ENCODE peak calls at places on chromosomes 5 and 9, in six cellular contexts. H is heart right ventricle; Z is aorta; A is CD8-positive, alpha-beta memory T cell; I is Panc1; O is endothelial cell of umbilical vein. Y is an unnamed sample.

GRCh38 chr5:108715408-108715807 is 32.3 kb upstream of the FER start:
- DNase-seq in H (no peak), Z (no peak), A (no peak), I (no peak), O (no peak), Y (no peak)

GRCh38 chr9:3879731-3880493 is 354.1 kb upstream of the RFX3 start:
- DNase-seq in H (no peak), Z (no peak), A (no peak), I (no peak), O (no peak), Y (no peak)

GRCh38 chr9:111474385-111474784 is 9.8 kb downstream of the ECPAS start:
- DNase-seq in H (no peak), Z (no peak), A (no peak), I (no peak), O (no peak), Y (no peak)

GRCh38 chr9:83432104-83432627 is 106.0 kb downstream of the FRMD3 start:
- DNase-seq in H (peak; percentile 69), Z (peak; percentile 88), A (no peak), I (no peak), O (peak; percentile 60), Y (no peak)

GRCh38 chr5:151098185-151098813 is 17.5 kb upstream of the TNIP1 start:
- DNase-seq in H (no peak), Z (no peak), A (peak; percentile 24), I (no peak), O (no peak), Y (no peak)

GRCh38 chr5:153952057-153952456 is 86.7 kb downstream of the FAM114A2 start:
- DNase-seq in H (no peak), Z (no peak), A (no peak), I (no peak), O (no peak), Y (no peak)

GRCh38 chr9:36665921-36666429 is 93.3 kb downstream of the MELK start:
- DNase-seq in H (no peak), Z (no peak), A (no peak), I (no peak), O (peak; percentile 92), Y (no peak)

GRCh38 chr9:77926314-77926959 is 105.2 kb downstream of the GNAQ start:
- DNase-seq in H (no peak), Z (no peak), A (no peak), I (no peak), O (peak; percentile 73), Y (no peak)

GRCh38 chr5:62306494-62307363 is 723 bp downstream of the KIF2A start:
- DNase-seq in H (peak; percentile 32), Z (peak; percentile 65), A (peak; percentile 60), I (no peak), O (peak; percentile 41), Y (peak; percentile 39)

GRCh38 chr9:5851445-5851844 is 18.5 kb upstream of the ERMP1 start:
- DNase-seq in H (no peak), Z (no peak), A (no peak), I (no peak), O (peak; percentile 32), Y (no peak)

GRCh38 chr9:136189394-136190236 is 15.3 kb downstream of the LHX3 start:
- DNase-seq in H (no peak), Z (no peak), A (no peak), I (no peak), O (no peak), Y (no peak)

DNA sequence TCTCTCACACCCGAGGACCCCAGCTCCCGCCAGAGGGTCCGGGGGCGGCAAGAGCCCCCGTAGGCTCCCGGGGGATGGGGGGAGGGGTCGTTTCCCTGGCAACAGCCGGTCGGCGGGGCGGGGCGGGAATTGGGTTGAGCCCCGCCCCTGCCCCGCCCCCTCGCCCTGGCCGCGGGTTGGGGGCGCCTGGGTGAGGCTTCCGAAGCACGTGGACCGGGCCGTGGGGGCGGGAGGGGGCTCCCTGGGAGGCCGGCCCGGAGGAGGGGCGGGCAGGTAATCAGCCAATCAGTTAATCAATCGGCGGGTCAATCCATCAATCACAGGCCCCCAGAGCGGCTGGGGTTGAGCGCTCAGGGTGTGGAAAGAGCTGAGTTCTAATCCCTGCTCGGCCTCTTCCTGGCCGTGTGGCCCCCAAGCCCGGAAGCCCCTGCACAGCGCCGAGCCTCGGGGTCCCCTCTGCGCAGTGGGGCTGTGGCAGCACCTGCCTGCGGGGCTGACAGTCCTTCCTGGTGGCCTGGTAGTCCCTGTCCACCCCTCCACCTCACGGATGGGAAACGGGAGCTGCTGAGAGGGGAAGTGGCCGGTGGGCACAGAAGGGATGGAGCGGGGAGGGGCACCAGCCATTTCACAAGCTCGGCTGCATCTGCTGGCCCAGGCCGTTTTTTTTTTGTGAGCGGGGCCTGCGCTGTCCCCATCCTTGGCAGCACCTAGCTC is 174.3 kb upstream of the IER5L start:
- DNase-seq in H (no peak), Z (peak; percentile 70), A (no peak), I (no peak), O (no peak), Y (no peak)
- H3K27ac ChIP-seq in H (peak overlapping the region; percentile 11), Z (no peak overlapping the region), A (no peak overlapping the region), I (peak overlapping the region; percentile 88), O (no peak overlapping the region), Y (no peak overlapping the region)

GRCh38 chr5:36156619-36157018 is 4.7 kb downstream of the SKP2 start:
- DNase-seq in H (no peak), Z (no peak), A (no peak), I (no peak), O (no peak), Y (no peak)
- H3K4me3 ChIP-seq in H (no peak overlapping the region), Z (no peak overlapping the region), A (no peak overlapping the region), I (no peak overlapping the region), O (no peak overlapping the region), Y (no peak overlapping the region)

GRCh38 chr9:35521708-35522107 is 31.8 kb downstream of the RUSC2 start:
- DNase-seq in H (no peak), Z (no peak), A (no peak), I (no peak), O (no peak), Y (no peak)
- H3K27ac ChIP-seq in H (peak overlapping the region; percentile 29), Z (peak overlapping the region; percentile 96), A (no peak overlapping the region), I (peak overlapping the region; percentile 100), O (no peak overlapping the region), Y (no peak overlapping the region)

GRCh38 chr9:23493219-23493618 is 332.8 kb downstream of the ELAVL2 start:
- DNase-seq in H (no peak), Z (no peak), A (no peak), I (no peak), O (no peak), Y (no peak)
- H3K4me3 ChIP-seq in H (no peak overlapping the region), Z (no peak overlapping the region), A (no peak overlapping the region), I (no peak overlapping the region), O (no peak overlapping the region), Y (no peak overlapping the region)